ENCODE peak calls at places on chromosomes 4 and X, in ten cellular contexts. R is breast epithelium, S is NCI-H774, F is T-cell, H is CD14-positive monocyte, L is heart left ventricle, C is progenitor cell of endocrine pancreas, O is immature natural killer cell, K is amygdala, V is GM03348. Q is an unnamed sample.

GRCh38 chr4:14862881-14863280 is 139.4 kb upstream of the CPEB2 start:
- DNase-seq in H (no peak), K (peak), O (no peak), C (no peak), S (no peak), L (no peak), F (no peak), V (peak), R (no peak), Q (no peak)

GRCh38 chrX:11148401-11148800 is 37.3 kb downstream of the HCCS start:
- DNase-seq in V (no peak), K (no peak), L (no peak), S (no peak), F (no peak), O (no peak), C (no peak), H (no peak), R (no peak), Q (no peak)

GRCh38 chr4:43837171-43837570 is 611.4 kb downstream of the KCTD8 start:
- DNase-seq in O (no peak), S (no peak), H (no peak), V (no peak), R (no peak), C (no peak), F (no peak), K (no peak), L (no peak), Q (no peak)

GRCh38 chr4:88573995-88574394 is 18.3 kb upstream of the HERC3 start:
- DNase-seq in S (no peak), O (no peak), C (no peak), H (no peak), L (no peak), V (peak), K (no peak), F (no peak), R (no peak), Q (no peak)

GRCh38 chr4:3045500-3045850 is 28.9 kb downstream of the HTT-AS start:
- DNase-seq in S (no peak), C (no peak), K (no peak), O (peak), H (peak), V (no peak), L (peak), F (peak), R (no peak), Q (peak)

GRCh38 chrX:73401591-73402266 is 45.1 kb upstream of the CDX4 start:
- DNase-seq in S (no peak), O (no peak), R (no peak), F (no peak), K (no peak), C (peak), H (no peak), L (no peak), V (no peak), Q (no peak)

GRCh38 chrX:55783723-55784122 is 66.2 kb downstream of the RRAGB start:
- DNase-seq in S (no peak), R (no peak), L (no peak), C (no peak), K (no peak), V (no peak), O (no peak), F (no peak), H (no peak), Q (no peak)

GRCh38 chrX:81355436-81355835 is 153.5 kb downstream of the SH3BGRL start:
- DNase-seq in K (no peak), C (no peak), O (no peak), L (no peak), S (no peak), V (no peak), R (no peak), F (no peak), H (no peak), Q (no peak)

GRCh38 chr4:27005512-27006246 is 145.0 kb downstream of the STIM2 start:
- DNase-seq in S (no peak), K (no peak), F (no peak), O (no peak), V (peak), H (no peak), C (no peak), L (no peak), R (no peak), Q (no peak)

GRCh38 chr4:2220016-2220620 is 21.8 kb downstream of the HAUS3 start:
- DNase-seq in R (peak), K (peak), O (peak), S (peak), F (peak), H (peak), L (peak), C (peak), V (peak), Q (peak)

GRCh38 chrX:93673869-93674271 is at the start of gene FAM133A:
- DNase-seq in O (no peak), V (peak), R (no peak), F (no peak), H (no peak), C (no peak), L (no peak), K (no peak), S (peak), Q (peak)

GRCh38 chr4:5276475-5277045 is 225.3 kb downstream of the STK32B start:
- DNase-seq in L (no peak), S (peak), F (no peak), C (no peak), K (no peak), R (no peak), V (no peak), H (no peak), O (no peak), Q (no peak)

GRCh38 chrX:47482512-47483309 is at the start of gene ZNF41:
- DNase-seq in F (peak), H (peak), S (peak), L (peak), O (peak), V (peak), K (peak), C (peak), R (peak), Q (peak)

GRCh38 chr4:142236268-142236667 is 599.9 kb downstream of the IL15 start:
- DNase-seq in S (no peak), L (no peak), V (no peak), O (no peak), F (no peak), H (no peak), R (no peak), C (no peak), K (no peak), Q (no peak)

GRCh38 chrX:25941559-25942250 is 196.4 kb upstream of the MAGEB18 start:
- DNase-seq in S (peak), H (no peak), R (no peak), O (no peak), V (no peak), L (no peak), C (no peak), F (no peak), K (no peak), Q (no peak)

GRCh38 chr4:155593793-155594192 is 72.9 kb upstream of the GUCY1A1 start:
- DNase-seq in C (no peak), S (no peak), H (no peak), L (no peak), O (no peak), F (no peak), R (no peak), K (no peak), V (no peak), Q (no peak)

GRCh38 chr4:151052785-151053184 is 37.7 kb upstream of the LRBA start:
- DNase-seq in S (no peak), L (no peak), V (no peak), F (no peak), O (no peak), K (no peak), H (no peak), C (no peak), R (no peak), Q (no peak)

GRCh38 chr4:164011791-164012190 is 517.3 kb downstream of the TMA16 start:
- DNase-seq in F (no peak), H (no peak), S (no peak), V (no peak), L (no peak), C (no peak), K (no peak), R (no peak), O (no peak), Q (no peak)

GRCh38 chrX:55867254-55867653 is 149.7 kb downstream of the RRAGB start:
- DNase-seq in S (no peak), O (no peak), R (no peak), V (no peak), F (no peak), K (no peak), C (no peak), H (no peak), L (no peak), Q (peak)

GRCh38 chr4:14783011-14783877 is 219.0 kb upstream of the CPEB2 start:
- DNase-seq in H (no peak), K (no peak), L (no peak), O (no peak), C (no peak), F (no peak), S (no peak), V (no peak), R (no peak), Q (peak)